ENCODE peak calls at places on chromosomes 7 and 10, in nine cellular contexts. I is transverse colon, D is brain microvascular endothelial cell, W is spleen, C is uterus, R is K562, S is HCT116, Q is NB4, K is body of pancreas. L is an unnamed sample.

GRCh38 chr10:17607603-17608332 is 9.4 kb downstream of the HACD1 start:
- DNase-seq in I (no peak), D (peak; percentile 51), W (no peak), C (no peak), R (peak; percentile 47), S (peak; percentile 40), Q (peak; percentile 63), K (no peak), L (peak; percentile 63)

GRCh38 chr7:50331564-50332208 is 27.2 kb downstream of the IKZF1 start:
- DNase-seq in I (no peak), D (no peak), W (no peak), C (no peak), R (no peak), S (no peak), Q (no peak), K (no peak), L (no peak)

GRCh38 chr7:6106140-6106904 is 75.1 kb downstream of the ANKRD61 start:
- DNase-seq in I (peak; percentile 28), D (peak; percentile 25), W (no peak), C (no peak), R (no peak), S (peak; percentile 71), Q (peak; percentile 76), K (peak; percentile 25), L (peak; percentile 51)

GRCh38 chr10:60737242-60737641 is 41.0 kb upstream of the CDK1 start:
- DNase-seq in I (no peak), D (no peak), W (no peak), C (no peak), R (no peak), S (no peak), Q (no peak), K (no peak), L (no peak)

GRCh38 chr10:123392182-123392930 is 238.2 kb downstream of the BUB3 start:
- DNase-seq in I (no peak), D (no peak), W (no peak), C (no peak), R (no peak), S (no peak), Q (peak; percentile 17), K (no peak), L (no peak)

GRCh38 chr7:114819629-114820362 is 102.1 kb upstream of the MDFIC start:
- DNase-seq in I (no peak), D (peak; percentile 93), W (no peak), C (peak; percentile 41), R (no peak), S (peak; percentile 69), Q (no peak), K (no peak), L (peak; percentile 94)

GRCh38 chr10:91050371-91051034 is 129.6 kb upstream of the ANKRD1 start:
- DNase-seq in I (no peak), D (peak; percentile 43), W (no peak), C (no peak), R (no peak), S (no peak), Q (no peak), K (no peak), L (no peak)

GRCh38 chr10:62763155-62763554 is 41.4 kb upstream of the ADO start:
- DNase-seq in I (no peak), D (no peak), W (no peak), C (no peak), R (no peak), S (no peak), Q (no peak), K (no peak), L (no peak)

GRCh38 chr10:61898435-61898778 is 3.1 kb upstream of the ARID5B start:
- DNase-seq in I (no peak), D (no peak), W (no peak), C (no peak), R (no peak), S (no peak), Q (peak; percentile 69), K (no peak), L (no peak)

GRCh38 chr10:106696239-106696638 is 468.3 kb downstream of the SORCS1 start:
- DNase-seq in I (no peak), D (no peak), W (no peak), C (no peak), R (no peak), S (no peak), Q (no peak), K (no peak), L (no peak)

GRCh38 chr10:96541921-96542320 is 28.2 kb upstream of the TLL2 start:
- DNase-seq in I (no peak), D (no peak), W (no peak), C (no peak), R (no peak), S (no peak), Q (no peak), K (no peak), L (peak; percentile 19)

GRCh38 chr10:47164126-47164799 is 135.7 kb upstream of the GDF10 start:
- DNase-seq in I (no peak), D (peak; percentile 93), W (no peak), C (no peak), R (no peak), S (no peak), Q (no peak), K (no peak), L (peak; percentile 86)

GRCh38 chr10:31605846-31606543 is 287.0 kb downstream of the ZEB1 start:
- DNase-seq in I (no peak), D (no peak), W (no peak), C (peak; percentile 81), R (no peak), S (no peak), Q (no peak), K (no peak), L (no peak)

GRCh38 chr7:114931656-114932011 is 9.7 kb downstream of the MDFIC start:
- DNase-seq in I (peak; percentile 32), D (no peak), W (no peak), C (no peak), R (no peak), S (no peak), Q (no peak), K (no peak), L (no peak)

DNA sequence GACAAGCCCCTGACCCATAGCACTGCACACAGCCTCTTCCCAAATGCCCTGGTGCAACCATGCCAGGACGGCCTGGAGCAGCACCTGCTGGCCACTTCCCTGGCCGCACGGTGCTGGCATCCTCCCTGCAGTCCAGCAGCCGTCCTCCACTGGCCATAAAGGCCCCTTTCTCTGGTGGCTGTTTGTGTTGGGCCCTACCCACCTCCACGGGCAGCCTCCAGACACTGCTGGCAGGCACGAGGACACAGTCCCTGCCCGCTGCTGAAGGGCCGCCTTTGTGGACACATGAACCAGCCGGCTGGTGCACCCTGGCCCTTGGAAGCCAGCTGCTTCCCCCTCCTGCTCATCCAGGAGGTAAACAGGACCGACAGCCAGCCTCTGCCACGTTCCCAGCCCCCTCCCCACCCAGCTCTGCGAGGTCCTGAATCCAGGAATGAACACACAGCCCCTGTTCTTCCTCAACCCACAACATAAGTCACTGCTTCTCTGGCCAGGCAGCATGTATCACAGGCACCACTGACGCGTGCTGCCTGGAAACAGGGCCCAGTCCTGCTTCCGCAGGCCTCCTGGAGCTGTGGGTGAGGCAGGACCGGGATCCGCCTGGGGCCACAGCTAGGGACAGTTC is 43.8 kb downstream of the SPOCK2 start:
- DNase-seq in I (no peak), D (no peak), W (no peak), C (peak; percentile 61), R (no peak), S (no peak), Q (no peak), K (peak; percentile 57), L (no peak)
- TF ChIP-seq CTCF in I (peak; percentile 45), D (peak; percentile 64), W (no peak), C (peak; percentile 69), R (no peak), S (peak; percentile 22), Q (no peak), K (peak; percentile 25), L (peak; percentile 71)

GRCh38 chr7:117014099-117014656 is 60.9 kb downstream of the ST7 start:
- DNase-seq in I (no peak), D (no peak), W (no peak), C (no peak), R (no peak), S (no peak), Q (peak; percentile 38), K (no peak), L (no peak)

GRCh38 chr7:117017017-117017451 is 63.7 kb downstream of the ST7 start:
- DNase-seq in I (no peak), D (no peak), W (no peak), C (no peak), R (peak; percentile 41), S (no peak), Q (no peak), K (no peak), L (no peak)

GRCh38 chr7:117012284-117013174 is 59.2 kb downstream of the ST7 start:
- DNase-seq in I (no peak), D (peak; percentile 51), W (no peak), C (no peak), R (no peak), S (peak; percentile 16), Q (peak; percentile 67), K (no peak), L (peak; percentile 64)

GRCh38 chr7:117015258-117016184 is 62.2 kb downstream of the ST7 start:
- DNase-seq in I (no peak), D (no peak), W (no peak), C (no peak), R (no peak), S (no peak), Q (no peak), K (no peak), L (no peak)

GRCh38 chr7:117014673-117015133 is 61.4 kb downstream of the ST7 start:
- DNase-seq in I (peak; percentile 28), D (peak; percentile 75), W (peak; percentile 75), C (peak; percentile 36), R (peak; percentile 79), S (no peak), Q (peak; percentile 82), K (peak; percentile 38), L (peak; percentile 39)
- H3K4me3 ChIP-seq in I (no peak overlapping the region), D (no peak overlapping the region), W (peak overlapping the region; percentile 4), C (no peak overlapping the region), R (peak overlapping the region; percentile 40), S (no peak overlapping the region), Q (peak overlapping the region; percentile 22), K (no peak overlapping the region), L (no peak overlapping the region)

GRCh38 chr10:98676895-98677294 is 230.2 kb upstream of the HPS1 start:
- DNase-seq in I (no peak), D (no peak), W (no peak), C (no peak), R (no peak), S (no peak), Q (no peak), K (no peak), L (no peak)
- TF ChIP-seq CTCF in I (no peak), D (no peak), W (no peak), C (no peak), R (no peak), S (peak; percentile 39), Q (no peak), K (no peak), L (no peak)

DNA sequence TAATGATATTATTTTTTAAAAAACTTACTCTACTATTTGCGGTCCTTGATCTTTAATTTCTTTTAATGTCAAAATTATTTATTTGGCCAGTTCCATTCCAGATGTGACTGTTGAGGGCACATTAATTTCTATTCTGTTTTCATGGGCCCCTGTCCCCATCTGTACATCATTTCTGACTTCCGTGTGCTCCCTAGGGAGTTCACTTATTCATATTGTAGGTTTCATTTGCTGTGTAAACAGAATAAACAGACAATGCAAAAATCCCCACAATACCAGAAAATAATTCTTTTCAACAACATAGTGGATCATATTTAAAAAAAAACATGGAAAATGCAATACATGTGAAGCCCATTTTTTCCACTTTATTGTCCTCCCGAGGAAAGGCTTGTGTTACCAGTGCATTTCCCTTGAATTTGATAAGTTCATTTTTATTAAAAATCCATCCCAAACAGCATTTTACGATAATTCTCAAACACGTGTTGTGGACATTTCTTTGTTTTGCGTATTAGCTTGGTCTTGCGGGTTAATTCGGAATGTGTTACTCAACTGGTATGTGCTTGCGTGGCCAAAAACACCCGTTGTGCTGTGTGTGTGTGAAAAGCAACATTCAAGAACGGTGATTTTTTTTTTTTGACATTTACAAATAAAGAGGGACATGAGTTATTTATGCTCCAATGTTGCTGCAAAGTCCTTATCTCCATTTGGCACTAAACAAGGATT is 138.4 kb downstream of the MGMT start:
- DNase-seq in I (no peak), D (no peak), W (no peak), C (no peak), R (no peak), S (no peak), Q (no peak), K (no peak), L (no peak)
- H3K4me3 ChIP-seq in I (no peak overlapping the region), D (no peak overlapping the region), W (peak overlapping the region; percentile 11), C (no peak overlapping the region), R (no peak overlapping the region), S (no peak overlapping the region), Q (no peak overlapping the region), K (no peak overlapping the region), L (no peak overlapping the region)

L was measured in astrocyte of the spinal cord.